ENCODE peak calls at places on chromosome 15, in four cellular contexts. E is cardiac muscle cell, Z is colonic mucosa, S is thoracic aorta. I is an unnamed sample.
A peak's percentile ranks its signal among the peaks of the same experiment; 100 is the strongest.

GRCh38 chr15:69143756-69144436 is 16.5 kb upstream of the GLCE start:
- DNase-seq in E (no peak), Z (no peak), S (no peak), I (no peak)

GRCh38 chr15:62997441-62997840 is 45.1 kb upstream of the TPM1 start:
- DNase-seq in S (no peak), E (no peak), Z (no peak), I (no peak)

GRCh38 chr15:86375733-86376132 is 296.1 kb downstream of the AGBL1 start:
- DNase-seq in S (no peak), Z (no peak), E (no peak), I (no peak)

GRCh38 chr15:51382787-51383186 is 41.3 kb downstream of the GLDN start:
- DNase-seq in S (no peak), E (peak; percentile 69), Z (no peak), I (peak; percentile 75)

GRCh38 chr15:41933771-41934170 is 38.6 kb downstream of the EHD4 start:
- DNase-seq in Z (peak; percentile 58), S (no peak), E (no peak), I (no peak)

GRCh38 chr15:99130765-99131440 is 26.0 kb downstream of the SYNM start:
- DNase-seq in Z (no peak), S (no peak), E (no peak), I (peak; percentile 80)

GRCh38 chr15:70538278-70538677 is 225.1 kb downstream of the UACA start:
- DNase-seq in S (no peak), Z (no peak), E (no peak), I (no peak)

GRCh38 chr15:26097216-26097615 is 234.1 kb upstream of the ATP10A start:
- DNase-seq in E (no peak), Z (no peak), S (no peak), I (no peak)

GRCh38 chr15:83837946-83838571 is 184.1 kb downstream of the ADAMTSL3 start:
- DNase-seq in S (no peak), Z (no peak), E (peak; percentile 46), I (no peak)

GRCh38 chr15:40737048-40737447 is 18.0 kb downstream of the RMDN3 start:
- DNase-seq in S (no peak), Z (no peak), E (no peak), I (no peak)

GRCh38 chr15:64645995-64646394 is 129.4 kb downstream of the RBPMS2 start:
- DNase-seq in S (no peak), Z (no peak), E (no peak), I (no peak)

GRCh38 chr15:40006646-40007045 is 32.3 kb downstream of the SRP14 start:
- DNase-seq in S (no peak), Z (no peak), E (no peak), I (no peak)

GRCh38 chr15:88704791-88705768 is 66.3 kb downstream of the ISG20 start:
- DNase-seq in S (peak; percentile 51), E (peak; percentile 78), Z (peak; percentile 41), I (peak; percentile 87)

GRCh38 chr15:54990793-54991192 is 205.9 kb downstream of the RSL24D1 start:
- DNase-seq in Z (no peak), S (no peak), E (no peak), I (no peak)
- TF ChIP-seq CTCF in Z (no peak), S (no peak), E (no peak), I (no peak)

GRCh38 chr15:85312925-85313324 is 67.5 kb upstream of the AKAP13 start:
- DNase-seq in Z (no peak), E (peak; percentile 75), S (no peak), I (no peak)
- H3K4me3 ChIP-seq in Z (no peak overlapping the region), E (no peak overlapping the region), S (no peak overlapping the region), I (no peak overlapping the region)

GRCh38 chr15:77099741-77100463 is 29.0 kb upstream of the TSPAN3 start:
- DNase-seq in Z (no peak), S (no peak), E (no peak), I (no peak)
- TF ChIP-seq CTCF in Z (no peak), S (no peak), E (no peak), I (no peak)

GRCh38 chr15:78265752-78266224 is 1.4 kb downstream of the DNAJA4 start:
- DNase-seq in E (peak; percentile 11), S (peak; percentile 17), Z (no peak), I (no peak)

GRCh38 chr15:78263351-78263781 is 996 bp upstream of the DNAJA4 start:
- DNase-seq in Z (no peak), E (no peak), S (no peak), I (no peak)

GRCh38 chr15:78265137-78265460 is 737 bp downstream of the DNAJA4 start:
- DNase-seq in S (no peak), E (no peak), Z (no peak), I (no peak)

GRCh38 chr15:78264304-78265136 is at the start of gene DNAJA4:
- DNase-seq in E (peak; percentile 71), Z (peak; percentile 63), S (no peak), I (peak; percentile 90)

DNA sequence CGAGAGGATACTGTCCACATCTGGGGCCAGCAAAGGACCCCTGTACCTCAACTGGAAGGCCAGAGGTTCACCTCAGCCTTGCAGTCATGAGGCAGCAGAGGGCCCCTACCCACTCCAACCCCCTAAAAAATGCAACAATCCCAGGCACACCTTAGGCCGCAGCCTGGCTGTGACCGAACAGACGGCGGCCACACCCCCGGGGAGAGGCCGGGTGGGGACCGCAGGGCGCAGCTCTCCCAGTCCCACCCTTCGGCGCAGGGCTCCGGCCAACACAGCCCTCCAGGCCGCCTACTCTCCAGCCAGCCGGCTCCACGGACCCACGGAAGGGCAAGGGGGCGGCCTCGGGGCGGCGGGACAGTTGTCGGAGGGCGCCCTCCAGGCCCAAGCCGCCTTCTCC is 457 bp upstream of the DNAJA4 start:
- DNase-seq in S (no peak), E (no peak), Z (peak; percentile 82), I (no peak)
- H3K4me3 ChIP-seq in S (peak overlapping the region; percentile 85), E (no peak overlapping the region), Z (peak overlapping the region; percentile 67), I (no peak overlapping the region)

GRCh38 chr15:94579261-94579660 is 347.9 kb downstream of the MCTP2 start:
- DNase-seq in S (no peak), Z (no peak), E (no peak), I (no peak)

GRCh38 chr15:94582368-94582767 is 351.0 kb downstream of the MCTP2 start:
- DNase-seq in E (peak; percentile 52), Z (peak; percentile 20), S (no peak), I (no peak)

GRCh38 chr15:94580186-94580585 is 348.8 kb downstream of the MCTP2 start:
- DNase-seq in S (no peak), Z (no peak), E (no peak), I (no peak)

DNA sequence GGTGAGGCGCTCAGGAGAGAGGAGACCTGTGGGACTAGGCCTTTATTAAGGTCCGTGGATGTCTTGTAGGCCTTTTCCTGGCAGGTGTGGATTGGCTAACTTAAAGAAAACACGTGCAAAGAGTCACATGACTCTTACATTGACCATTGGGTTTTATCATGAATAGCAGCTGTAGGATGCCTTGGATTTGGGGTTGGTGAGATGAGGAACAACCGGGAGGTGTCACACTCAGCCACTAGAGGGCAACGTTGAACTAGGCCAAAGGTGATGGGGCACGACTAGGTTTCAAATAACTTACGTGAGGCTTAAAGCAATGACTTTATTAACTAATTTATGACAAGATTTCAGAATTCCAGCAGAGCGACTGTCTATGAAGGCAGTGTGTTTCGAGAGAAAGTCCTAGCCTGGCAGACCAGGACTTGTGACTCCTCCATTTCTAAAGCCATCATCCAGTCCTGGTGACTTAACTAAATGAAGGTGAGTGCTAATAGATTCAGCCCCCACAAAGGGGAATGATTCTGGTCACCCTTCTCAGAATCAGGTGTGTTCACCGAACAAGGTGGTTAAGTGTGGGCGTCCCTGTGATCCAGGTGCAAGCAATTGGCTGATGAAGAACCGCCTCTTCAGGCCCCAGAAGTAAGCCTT is 345.6 kb downstream of the MCTP2 start:
- DNase-seq in E (peak; percentile 20), Z (peak; percentile 33), S (no peak), I (no peak)
- TF ChIP-seq CTCF in E (peak; percentile 49), Z (peak; percentile 59), S (peak; percentile 28), I (no peak)

GRCh38 chr15:85331666-85332261 is 48.6 kb upstream of the AKAP13 start:
- DNase-seq in Z (no peak), E (no peak), S (no peak), I (no peak)
- H3K4me3 ChIP-seq in Z (no peak overlapping the region), E (no peak overlapping the region), S (no peak overlapping the region), I (no peak overlapping the region)

GRCh38 chr15:77333166-77333565 is 86.7 kb downstream of the PEAK1 start:
- DNase-seq in E (no peak), Z (no peak), S (no peak), I (no peak)

GRCh38 chr15:77335298-77335697 is 84.6 kb downstream of the PEAK1 start:
- DNase-seq in E (peak; percentile 39), S (no peak), Z (no peak), I (no peak)

DNA sequence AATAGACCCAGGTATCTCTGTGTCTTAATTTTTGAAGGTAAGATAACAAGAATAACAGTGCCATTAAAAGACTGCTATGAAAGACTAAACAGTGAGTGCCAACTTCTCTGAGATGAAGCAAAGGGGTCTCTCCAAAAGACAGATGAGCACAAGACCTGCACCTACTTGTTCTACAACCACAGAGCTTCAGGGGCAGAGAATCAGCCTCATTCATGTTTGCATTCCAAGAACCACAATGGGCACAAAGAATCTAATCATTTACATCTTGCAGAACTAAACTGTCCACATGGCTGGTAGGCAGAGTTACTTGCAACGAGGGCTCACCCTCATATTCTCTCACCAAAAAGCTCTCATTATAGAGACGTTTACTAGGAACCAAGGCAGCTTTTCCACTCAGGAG is 83.9 kb downstream of the PEAK1 start:
- DNase-seq in S (no peak), Z (no peak), E (no peak), I (no peak)
- TF ChIP-seq CTCF in S (no peak), Z (no peak), E (no peak), I (no peak)

GRCh38 chr15:96359772-96360498 is 29.4 kb downstream of the NR2F2 start:
- DNase-seq in Z (no peak), E (peak; percentile 42), S (no peak), I (no peak)
- H3K4me3 ChIP-seq in Z (peak overlapping the region; percentile 16), E (peak overlapping the region; percentile 20), S (peak overlapping the region; percentile 69), I (peak overlapping the region; percentile 13)

DNA sequence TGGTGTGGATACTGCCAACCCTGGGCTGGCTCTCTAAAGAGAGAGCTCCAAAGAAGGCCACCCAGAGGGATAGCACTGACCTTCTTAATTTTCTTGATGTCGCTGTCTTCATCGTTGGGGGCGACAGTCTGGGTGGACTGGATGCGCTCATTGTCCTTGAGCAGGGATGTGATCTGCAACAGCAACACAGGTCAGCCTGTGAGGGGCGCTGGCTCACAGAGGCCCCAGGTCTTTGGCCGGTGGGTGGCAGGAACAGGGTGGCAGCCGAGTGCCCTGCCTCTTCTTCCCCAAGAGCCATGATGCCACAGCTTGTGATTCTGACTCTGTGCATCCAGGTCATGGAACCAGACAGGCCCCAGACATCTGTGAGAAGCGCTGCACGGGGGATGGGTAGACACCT is 41.2 kb downstream of the RASGRF1 start:
- DNase-seq in S (no peak), E (no peak), Z (no peak), I (no peak)
- TF ChIP-seq CTCF in S (no peak), E (no peak), Z (no peak), I (no peak)